ENCODE peak calls at places on chromosomes 16 and 17, in nine cellular contexts. F is HepG2, W is Panc1, E is GM23338, J is breast epithelium, U is stomach, S is HCT116, C is suprapubic skin, T is sigmoid colon. A is an unnamed sample.

GRCh38 chr17:58677204-58677880 is 14.5 kb downstream of the TEX14 start:
- DNase-seq in F (no peak), W (no peak), E (no peak), J (no peak), U (no peak), S (no peak), C (no peak), T (no peak), A (no peak)

GRCh38 chr17:31674305-31674704 is 184.7 kb downstream of the COPRS start:
- DNase-seq in F (no peak), W (no peak), E (no peak), J (no peak), U (no peak), S (no peak), C (peak), T (no peak), A (no peak)

GRCh38 chr16:12629271-12629670 is 174.4 kb downstream of the CPPED1 start:
- DNase-seq in F (no peak), W (no peak), E (no peak), J (no peak), U (no peak), S (no peak), C (no peak), T (no peak), A (no peak)

GRCh38 chr17:5097101-5097834 is 14.4 kb downstream of the ZNF232 start:
- DNase-seq in F (no peak), W (no peak), E (peak), J (no peak), U (peak), S (no peak), C (no peak), T (peak), A (no peak)

GRCh38 chr17:64340557-64340956 is 50.1 kb downstream of the PECAM1 start:
- DNase-seq in F (no peak), W (no peak), E (no peak), J (no peak), U (no peak), S (no peak), C (no peak), T (no peak), A (no peak)

GRCh38 chr17:77028900-77029299 is 111.9 kb upstream of the SEC14L1 start:
- DNase-seq in F (no peak), W (no peak), E (no peak), J (no peak), U (no peak), S (no peak), C (no peak), T (no peak), A (no peak)

GRCh38 chr17:35630530-35631148 is 43.5 kb downstream of the AP2B1 start:
- DNase-seq in F (no peak), W (peak), E (no peak), J (no peak), U (no peak), S (peak), C (no peak), T (no peak), A (no peak)

GRCh38 chr17:28384281-28385036 is 13.0 kb downstream of the SARM1 start:
- DNase-seq in F (no peak), W (no peak), E (peak), J (no peak), U (peak), S (no peak), C (peak), T (no peak), A (no peak)

GRCh38 chr16:4924593-4925378 is 12.2 kb downstream of the PPL start:
- DNase-seq in F (peak), W (no peak), E (peak), J (peak), U (peak), S (no peak), C (no peak), T (no peak), A (no peak)

GRCh38 chr17:35373984-35374765 is 754 bp upstream of the SLFN11 start:
- DNase-seq in F (no peak), W (no peak), E (peak), J (no peak), U (peak), S (no peak), C (peak), T (peak), A (no peak)

GRCh38 chr17:70420876-70421445 is 251.6 kb downstream of the KCNJ2 start:
- DNase-seq in F (no peak), W (no peak), E (no peak), J (no peak), U (no peak), S (no peak), C (no peak), T (no peak), A (no peak)

GRCh38 chr17:80717661-80718060 is 173.0 kb downstream of the RPTOR start:
- DNase-seq in F (no peak), W (no peak), E (no peak), J (no peak), U (no peak), S (no peak), C (no peak), T (no peak), A (no peak)

GRCh38 chr17:66214893-66215528 is 14.2 kb downstream of the APOH start:
- DNase-seq in F (no peak), W (no peak), E (no peak), J (no peak), U (no peak), S (no peak), C (no peak), T (no peak), A (no peak)

GRCh38 chr16:23999663-24000062 is 163.9 kb downstream of the PRKCB start:
- DNase-seq in F (no peak), W (no peak), E (no peak), J (no peak), U (no peak), S (no peak), C (no peak), T (no peak), A (no peak)

GRCh38 chr17:62670202-62670821 is 42.8 kb downstream of the MRC2 start:
- DNase-seq in F (peak), W (no peak), E (peak), J (peak), U (no peak), S (no peak), C (peak), T (peak), A (no peak)

GRCh38 chr17:64178011-64178825 is 48.3 kb upstream of the ERN1 start:
- DNase-seq in F (peak), W (no peak), E (no peak), J (no peak), U (peak), S (no peak), C (no peak), T (no peak), A (no peak)

GRCh38 chr16:70749681-70750601 is 51.0 kb downstream of the VAC14 start:
- DNase-seq in F (no peak), W (no peak), E (peak), J (no peak), U (no peak), S (no peak), C (no peak), T (no peak), A (no peak)

GRCh38 chr16:27235055-27235937 is 32.0 kb downstream of the KDM8 start:
- DNase-seq in F (peak), W (no peak), E (peak), J (peak), U (peak), S (peak), C (peak), T (peak), A (peak)

GRCh38 chr16:88941051-88941932 is 35.7 kb downstream of the CBFA2T3 start:
- DNase-seq in F (no peak), W (no peak), E (peak), J (no peak), U (peak), S (no peak), C (no peak), T (no peak), A (no peak)

GRCh38 chr16:88938119-88938932 is 38.7 kb downstream of the CBFA2T3 start:
- DNase-seq in F (no peak), W (no peak), E (no peak), J (no peak), U (no peak), S (no peak), C (no peak), T (no peak), A (no peak)

GRCh38 chr16:88940196-88941050 is 36.6 kb downstream of the CBFA2T3 start:
- DNase-seq in F (no peak), W (no peak), E (peak), J (no peak), U (no peak), S (no peak), C (no peak), T (no peak), A (no peak)

GRCh38 chr16:88938933-88939813 is 37.8 kb downstream of the CBFA2T3 start:
- DNase-seq in F (no peak), W (no peak), E (no peak), J (no peak), U (no peak), S (no peak), C (no peak), T (no peak), A (no peak)

GRCh38 chr16:88939814-88940195 is 37.2 kb downstream of the CBFA2T3 start:
- DNase-seq in F (no peak), W (no peak), E (peak), J (no peak), U (no peak), S (no peak), C (no peak), T (no peak), A (no peak)
- H3K27ac ChIP-seq in F (no peak), W (peak), E (no peak), J (peak), U (peak), S (no peak), C (peak), T (peak), A (no peak)

DNA sequence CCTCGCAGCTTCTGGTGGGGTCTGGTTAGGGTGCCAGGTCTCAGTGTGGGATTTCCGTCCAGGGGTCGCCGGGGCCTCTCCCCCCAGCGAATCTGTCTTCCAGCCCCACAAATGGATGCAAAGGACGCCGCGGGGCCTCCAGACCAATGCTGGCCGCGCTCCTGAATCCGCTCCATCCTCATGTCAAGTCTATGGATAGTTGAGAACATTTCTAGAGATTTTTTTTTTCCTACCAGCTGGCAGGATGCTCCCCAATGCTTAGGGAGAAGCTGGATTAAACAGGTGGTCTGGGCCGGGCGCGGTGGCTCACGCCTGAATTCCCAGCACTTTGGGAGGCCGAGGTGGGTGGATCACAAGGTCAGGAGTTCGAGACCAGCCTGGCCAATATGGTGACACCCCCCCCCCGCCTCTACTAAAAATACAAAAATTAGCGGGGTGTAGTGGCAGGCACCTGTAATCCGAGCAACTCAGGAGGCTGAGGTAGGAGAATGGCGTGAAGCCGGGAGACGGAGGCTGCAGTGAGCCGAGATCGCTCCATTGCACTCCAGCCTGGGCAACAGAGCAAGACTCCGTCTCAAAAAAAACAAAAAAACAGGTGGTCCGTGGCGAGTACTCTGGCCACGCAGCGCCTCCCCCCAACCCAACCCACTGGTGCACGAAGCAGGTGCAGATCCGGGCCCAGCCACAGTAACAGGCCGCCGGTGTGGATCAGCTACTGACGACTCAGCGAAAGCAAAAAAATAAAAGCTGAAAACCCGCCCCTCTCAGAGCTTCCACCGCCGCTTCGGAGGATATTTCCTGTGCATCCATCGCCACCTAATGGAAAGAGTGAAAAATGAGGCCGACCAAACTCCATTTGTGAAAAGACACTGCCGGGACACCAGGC is 1.1 kb upstream of the NXN start:
- DNase-seq in F (peak), W (peak), E (peak), J (peak), U (peak), S (peak), C (peak), T (peak), A (peak)
- TF ChIP-seq POLR2AphosphoS5 in F (no peak), W (peak), E (no peak), J (peak), U (no peak), S (no peak), C (no peak), T (no peak), A (no peak)

GRCh38 chr16:11134722-11135121 is 121.3 kb downstream of the SOCS1 start:
- DNase-seq in F (no peak), W (no peak), E (no peak), J (no peak), U (no peak), S (no peak), C (no peak), T (no peak), A (no peak)

GRCh38 chr16:11130978-11131665 is 124.9 kb downstream of the SOCS1 start:
- DNase-seq in F (no peak), W (no peak), E (no peak), J (no peak), U (no peak), S (no peak), C (no peak), T (peak), A (no peak)

GRCh38 chr16:11131706-11132105 is 124.3 kb downstream of the SOCS1 start:
- DNase-seq in F (no peak), W (no peak), E (no peak), J (no peak), U (no peak), S (no peak), C (no peak), T (peak), A (no peak)

GRCh38 chr16:11135167-11135973 is 120.6 kb downstream of the SOCS1 start:
- DNase-seq in F (no peak), W (no peak), E (no peak), J (peak), U (no peak), S (no peak), C (no peak), T (no peak), A (no peak)

GRCh38 chr16:11133344-11133921 is 122.6 kb downstream of the SOCS1 start:
- DNase-seq in F (peak), W (peak), E (no peak), J (peak), U (peak), S (peak), C (peak), T (peak), A (no peak)
- H3K27ac ChIP-seq in F (no peak), W (peak), E (no peak), J (no peak), U (peak), S (peak), C (no peak), T (peak), A (no peak)

GRCh38 chr17:40541873-40542561 is 23.3 kb downstream of the CCR7 start:
- DNase-seq in F (no peak), W (no peak), E (no peak), J (no peak), U (no peak), S (no peak), C (no peak), T (no peak), A (no peak)
- TF ChIP-seq POLR2AphosphoS5 in F (no peak), W (no peak), E (no peak), J (no peak), U (no peak), S (no peak), C (no peak), T (no peak), A (no peak)

GRCh38 chr16:87390641-87391323 is 1.4 kb upstream of the MAP1LC3B start:
- DNase-seq in F (no peak), W (no peak), E (no peak), J (no peak), U (no peak), S (no peak), C (peak), T (peak), A (no peak)
- H3K27ac ChIP-seq in F (peak), W (peak), E (peak), J (peak), U (peak), S (peak), C (peak), T (peak), A (no peak)

GRCh38 chr16:47592232-47592631 is 131.1 kb downstream of the PHKB start:
- DNase-seq in F (no peak), W (no peak), E (no peak), J (no peak), U (no peak), S (no peak), C (no peak), T (no peak), A (no peak)
- TF ChIP-seq POLR2AphosphoS5 in F (no peak), W (no peak), E (no peak), J (no peak), U (no peak), S (no peak), C (no peak), T (no peak), A (no peak)